ENCODE peak calls at places on chromosomes 13 and 19, in four cellular contexts. F is GM23248, J is MM.1S, G is HCT116. K is an unnamed sample.

GRCh38 chr13:104414181-104414580 is 1348.0 kb upstream of the SLC10A2 start:
- DNase-seq in F (no peak), J (no peak), G (no peak), K (no peak)

GRCh38 chr13:77692746-77693448 is 4.6 kb upstream of the SLAIN1 start:
- DNase-seq in F (no peak), G (no peak), J (no peak), K (peak)

GRCh38 chr19:33374406-33374703 is 846 bp downstream of the CEBPG start:
- DNase-seq in F (peak), G (no peak), J (no peak), K (peak)

GRCh38 chr19:41872775-41873647 is 4.1 kb upstream of the CD79A start:
- DNase-seq in J (peak), G (peak), F (peak), K (peak)

GRCh38 chr19:50368649-50369570 is 3.5 kb upstream of the NAPSA start:
- DNase-seq in J (peak), F (peak), G (peak), K (peak)

GRCh38 chr19:6800991-6801396 is 28.5 kb downstream of the VAV1 start:
- DNase-seq in F (peak), J (peak), G (peak), K (peak)

GRCh38 chr19:12975221-12975756 is 5.9 kb downstream of the DAND5 start:
- DNase-seq in F (no peak), G (no peak), J (no peak), K (no peak)

GRCh38 chr19:508204-509150 is 1.2 kb downstream of the TPGS1 start:
- DNase-seq in G (no peak), F (no peak), J (no peak), K (no peak)

GRCh38 chr13:20231839-20232555 is at the start of gene GJB6:
- DNase-seq in G (no peak), F (peak), J (no peak), K (no peak)

GRCh38 chr13:87331178-87331577 is 340.0 kb upstream of the SLITRK5 start:
- DNase-seq in G (no peak), F (no peak), J (no peak), K (no peak)

GRCh38 chr19:31317098-31317497 is 32.1 kb downstream of the TSHZ3 start:
- DNase-seq in J (no peak), F (peak), G (no peak), K (no peak)

GRCh38 chr13:29676535-29676934 is 81.0 kb upstream of the SLC7A1 start:
- DNase-seq in J (no peak), F (peak), G (no peak), K (no peak)

GRCh38 chr13:66367356-66367755 is 862.8 kb downstream of the PCDH9 start:
- DNase-seq in F (no peak), G (no peak), J (no peak), K (no peak)

GRCh38 chr19:30082168-30082567 is 140.1 kb downstream of the URI1 start:
- DNase-seq in G (no peak), F (no peak), J (no peak), K (no peak)

GRCh38 chr19:42312370-42312769 is 739 bp upstream of the TMEM145 start:
- DNase-seq in F (no peak), J (no peak), G (no peak), K (no peak)

DNA sequence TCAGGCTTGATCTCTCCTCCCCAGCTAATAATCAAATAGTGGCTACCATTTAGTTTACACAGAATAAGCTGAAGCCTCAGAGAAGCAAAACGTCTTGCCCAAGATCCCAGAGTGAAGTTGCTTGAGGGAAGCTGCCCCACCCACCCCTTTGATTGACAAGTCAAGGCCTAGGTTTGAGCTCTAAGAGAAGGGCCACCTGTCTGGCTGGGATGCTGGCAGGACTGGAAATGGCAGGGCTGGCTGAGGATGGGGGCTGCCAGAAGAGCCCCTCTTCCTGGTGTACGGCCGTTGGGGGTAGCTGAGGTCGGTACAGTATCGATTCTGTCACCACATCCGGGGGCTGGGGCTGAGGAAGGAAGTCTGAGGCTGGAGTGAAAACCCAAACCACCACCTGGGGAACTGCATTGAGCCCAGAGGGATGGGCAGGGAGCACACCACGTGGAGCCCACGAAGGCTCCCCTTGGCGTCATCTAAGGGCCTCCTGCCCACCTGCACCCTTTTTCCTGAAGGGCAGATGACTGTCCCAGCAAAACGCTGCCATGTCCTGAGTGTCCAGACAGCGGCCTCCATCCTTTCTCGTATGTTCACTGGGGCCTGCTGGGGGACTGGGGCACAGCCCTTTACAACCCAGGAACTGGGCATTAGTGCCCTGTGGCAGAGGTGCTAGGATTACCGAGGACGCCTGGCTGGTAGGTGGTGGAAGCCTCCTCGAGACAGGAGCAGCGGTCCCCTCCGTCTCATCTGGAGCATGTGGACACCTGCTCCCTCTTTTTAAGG is 1.4 kb upstream of the PRKD2 start:
- DNase-seq in J (peak), G (no peak), F (peak), K (no peak)
- H3K9ac ChIP-seq in J (peak), G (no peak), F (no peak), K (no peak)

DNA sequence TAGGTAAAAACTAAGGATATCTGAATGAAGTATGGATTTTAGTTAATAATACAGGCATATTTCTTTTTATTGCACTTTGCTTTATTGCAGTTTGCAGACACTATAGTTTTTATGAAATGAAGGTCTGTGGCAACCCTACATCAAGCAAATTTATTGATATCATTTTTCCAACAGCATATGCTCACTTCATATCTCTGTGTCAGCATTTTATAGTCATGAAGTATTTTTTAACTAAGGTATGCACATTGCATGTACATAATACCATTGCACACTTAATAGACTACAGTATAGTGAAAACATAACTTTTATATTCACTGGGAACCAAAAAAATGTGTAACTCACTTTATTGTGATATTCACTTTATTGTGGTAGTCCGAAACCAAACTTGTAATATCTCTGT is 236.3 kb downstream of the SUCLA2 start:
- DNase-seq in J (no peak), F (no peak), G (no peak), K (no peak)
- TF ChIP-seq EZH2phosphoT487 in J (no peak), F (no peak), G (no peak), K (no peak)

GRCh38 chr19:3575949-3576673 is 3.4 kb downstream of the HMG20B start:
- DNase-seq in G (no peak), F (no peak), J (no peak), K (no peak)
- H3K9ac ChIP-seq in G (peak), F (peak), J (no peak), K (no peak)

GRCh38 chr19:55441692-55442321 is 1.3 kb downstream of the SHISA7 start:
- DNase-seq in J (no peak), F (no peak), G (no peak), K (no peak)

GRCh38 chr19:55441319-55441691 is 1.8 kb downstream of the SHISA7 start:
- DNase-seq in F (no peak), J (no peak), G (no peak), K (no peak)

GRCh38 chr19:55439052-55439451 is 4.0 kb downstream of the SHISA7 start:
- DNase-seq in F (no peak), J (no peak), G (no peak), K (no peak)

GRCh38 chr19:55442372-55443044 is 592 bp downstream of the SHISA7 start:
- DNase-seq in F (no peak), G (no peak), J (no peak), K (no peak)

GRCh38 chr19:55440411-55441105 is 2.5 kb downstream of the SHISA7 start:
- DNase-seq in F (peak), G (no peak), J (no peak), K (no peak)
- TF ChIP-seq EZH2phosphoT487 in F (no peak), G (no peak), J (no peak), K (no peak)

GRCh38 chr19:54203151-54203611 is 2.5 kb downstream of the RPS9 start:
- DNase-seq in G (no peak), F (peak), J (no peak), K (peak)
- H3K9ac ChIP-seq in G (peak), F (peak), J (peak), K (peak)

K was measured in PC-3.